ENCODE peak calls at places on chromosome 10, in nine cellular contexts. E is sigmoid colon; I is CD8-positive, alpha-beta memory T cell; C is uterus; L is CD8-positive, alpha-beta T cell; N is IMR-90; B is PC-9; W is hepatocyte; H is neuronal stem cell. S is an unnamed sample. For H3K9me3, the result is how much of the 10 kb centered on the place peaks cover.

GRCh38 chr10:131677671-131678070 is 223.1 kb upstream of the PPP2R2D start:
- DNase-seq in E (no peak), I (no peak), C (no peak), L (no peak), N (no peak), B (no peak), W (peak), H (no peak), S (no peak)

GRCh38 chr10:89207181-89207800 is at the start of gene CH25H:
- DNase-seq in E (peak), I (peak), C (peak), L (peak), N (peak), B (no peak), W (peak), H (peak), S (peak)

GRCh38 chr10:3043512-3044368 is 23.6 kb upstream of the PFKP start:
- DNase-seq in E (peak), I (peak), C (peak), L (peak), N (peak), B (peak), W (peak), H (peak), S (peak)

GRCh38 chr10:127194598-127194997 is 1.8 kb downstream of the INSYN2A start:
- DNase-seq in E (no peak), I (no peak), C (no peak), L (no peak), N (no peak), B (no peak), W (no peak), H (no peak), S (no peak)

GRCh38 chr10:4688168-4688567 is 137.8 kb upstream of the AKR1E2 start:
- DNase-seq in E (no peak), I (no peak), C (no peak), L (no peak), N (no peak), B (no peak), W (no peak), H (no peak), S (no peak)

GRCh38 chr10:5497289-5497688 is 2.1 kb downstream of the CALML5 start:
- DNase-seq in E (no peak), I (no peak), C (no peak), L (no peak), N (no peak), B (no peak), W (no peak), H (no peak), S (no peak)

GRCh38 chr10:123204127-123204461 is 49.9 kb downstream of the BUB3 start:
- DNase-seq in E (no peak), I (no peak), C (no peak), L (no peak), N (no peak), B (no peak), W (no peak), H (no peak), S (no peak)

GRCh38 chr10:106559442-106559841 is 605.1 kb downstream of the SORCS1 start:
- DNase-seq in E (no peak), I (no peak), C (no peak), L (no peak), N (peak), B (no peak), W (no peak), H (no peak), S (no peak)

GRCh38 chr10:26445411-26446031 is 7.4 kb downstream of the APBB1IP start:
- DNase-seq in E (no peak), I (no peak), C (no peak), L (no peak), N (no peak), B (no peak), W (no peak), H (no peak), S (no peak)

GRCh38 chr10:117226813-117227451 is 14.0 kb upstream of the SLC18A2 start:
- DNase-seq in E (no peak), I (no peak), C (no peak), L (no peak), N (no peak), B (no peak), W (peak), H (no peak), S (no peak)

GRCh38 chr10:46307281-46308112 is 20.7 kb downstream of the ANTXRL start:
- DNase-seq in E (peak), I (no peak), C (no peak), L (no peak), N (no peak), B (no peak), W (no peak), H (no peak), S (no peak)

GRCh38 chr10:76583711-76584161 is 1053.9 kb downstream of the KCNMA1 start:
- DNase-seq in E (no peak), I (no peak), C (no peak), L (no peak), N (peak), B (peak), W (peak), H (no peak), S (no peak)

GRCh38 chr10:104234934-104235333 is 2.8 kb upstream of the CFAP43 start:
- DNase-seq in E (no peak), I (no peak), C (no peak), L (no peak), N (no peak), B (no peak), W (no peak), H (no peak), S (no peak)

GRCh38 chr10:57891201-57892006 is 376.3 kb downstream of the IPMK start:
- DNase-seq in E (no peak), I (no peak), C (no peak), L (no peak), N (no peak), B (no peak), W (peak), H (no peak), S (no peak)

GRCh38 chr10:118911361-118911760 is 118.2 kb upstream of the NANOS1 start:
- DNase-seq in E (no peak), I (no peak), C (no peak), L (no peak), N (peak), B (peak), W (no peak), H (no peak), S (no peak)

GRCh38 chr10:57699944-57700343 is 567.8 kb downstream of the IPMK start:
- DNase-seq in E (no peak), I (no peak), C (no peak), L (no peak), N (peak), B (no peak), W (no peak), H (no peak), S (no peak)

GRCh38 chr10:23717913-23718312 is 279.0 kb downstream of the OTUD1 start:
- DNase-seq in E (no peak), I (no peak), C (no peak), L (no peak), N (no peak), B (no peak), W (no peak), H (no peak), S (no peak)

GRCh38 chr10:131095109-131095580 is 216.4 kb downstream of the TCERG1L start:
- DNase-seq in E (no peak), I (no peak), C (no peak), L (no peak), N (no peak), B (no peak), W (no peak), H (no peak), S (no peak)

GRCh38 chr10:33553951-33554571 is 219.6 kb upstream of the NRP1 start:
- DNase-seq in E (no peak), I (no peak), C (no peak), L (no peak), N (no peak), B (no peak), W (no peak), H (no peak), S (no peak)

GRCh38 chr10:100655760-100656421 is 89.5 kb upstream of the PAX2 start:
- DNase-seq in E (no peak), I (no peak), C (no peak), L (no peak), N (no peak), B (no peak), W (no peak), H (no peak), S (no peak)

GRCh38 chr10:13091816-13092215 is 8.1 kb upstream of the OPTN start:
- DNase-seq in E (no peak), I (no peak), C (no peak), L (no peak), N (no peak), B (no peak), W (no peak), H (no peak), S (no peak)

GRCh38 chr10:101141622-101142532 is 10.8 kb downstream of the TLX1 start:
- DNase-seq in E (peak), I (peak), C (peak), L (peak), N (peak), B (peak), W (peak), H (peak), S (peak)

DNA sequence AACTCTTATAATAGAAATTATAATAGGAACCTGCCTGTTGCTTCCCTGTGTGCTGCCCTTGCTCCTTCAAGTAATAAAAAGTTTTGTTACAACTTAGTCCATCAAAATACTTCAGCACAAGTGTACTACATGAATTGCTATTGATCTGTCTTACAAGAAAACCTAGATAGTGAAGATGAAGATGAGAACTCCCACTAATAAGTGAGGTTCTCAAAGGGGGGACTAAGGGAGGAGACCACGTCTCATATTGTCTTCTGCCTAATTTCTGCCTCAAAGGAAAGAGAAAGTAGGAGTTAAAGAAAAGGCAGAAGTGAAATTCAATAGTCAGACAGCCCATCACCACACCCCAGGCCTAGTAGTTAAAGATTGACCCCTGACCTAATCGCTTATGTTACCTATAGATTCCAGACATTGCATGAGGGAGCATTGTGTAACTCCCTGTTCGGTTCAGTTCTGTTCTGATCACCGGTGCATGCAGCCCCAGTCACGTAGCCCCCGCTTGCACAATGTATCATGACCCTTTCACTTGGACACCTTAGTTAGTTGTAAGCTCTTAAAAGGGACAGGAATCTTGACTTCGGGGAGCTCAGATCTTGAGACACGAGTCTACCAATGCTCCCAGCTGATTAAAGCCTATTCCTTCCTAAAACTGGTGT is 18.2 kb upstream of the CHST3 start:
- DNase-seq in E (no peak), I (no peak), C (no peak), L (no peak), N (no peak), B (no peak), W (no peak), H (no peak), S (no peak)
- H3K9me3 ChIP-seq in E (under half), I (under half), C (under half), L (under half), N (half or more), B (under half), W (under half), H (under half), S (under half)

GRCh38 chr10:77603529-77603927 is 34.1 kb downstream of the KCNMA1 start:
- DNase-seq in E (peak), I (no peak), C (no peak), L (no peak), N (peak), B (no peak), W (no peak), H (no peak), S (no peak)
- H3K27ac ChIP-seq in E (peak), I (no peak), C (no peak), L (no peak), N (no peak), B (no peak), W (no peak), H (no peak), S (no peak)

GRCh38 chr10:113284635-113285034 is 268.2 kb upstream of the HABP2 start:
- DNase-seq in E (no peak), I (no peak), C (no peak), L (no peak), N (no peak), B (no peak), W (no peak), H (no peak), S (no peak)
- H3K4me3 ChIP-seq in E (no peak), I (no peak), C (no peak), L (no peak), N (no peak), B (no peak), W (no peak), H (no peak), S (no peak)

GRCh38 chr10:32041290-32042028 is 14.8 kb downstream of the KIF5B start:
- DNase-seq in E (no peak), I (no peak), C (no peak), L (no peak), N (no peak), B (no peak), W (no peak), H (no peak), S (no peak)

GRCh38 chr10:32039745-32040144 is 16.5 kb downstream of the KIF5B start:
- DNase-seq in E (no peak), I (no peak), C (no peak), L (no peak), N (no peak), B (no peak), W (no peak), H (no peak), S (no peak)

GRCh38 chr10:32035038-32035437 is 21.2 kb downstream of the KIF5B start:
- DNase-seq in E (no peak), I (no peak), C (no peak), L (no peak), N (no peak), B (no peak), W (no peak), H (no peak), S (no peak)

GRCh38 chr10:32036922-32037321 is 19.3 kb downstream of the KIF5B start:
- DNase-seq in E (no peak), I (no peak), C (no peak), L (no peak), N (no peak), B (no peak), W (no peak), H (no peak), S (no peak)

DNA sequence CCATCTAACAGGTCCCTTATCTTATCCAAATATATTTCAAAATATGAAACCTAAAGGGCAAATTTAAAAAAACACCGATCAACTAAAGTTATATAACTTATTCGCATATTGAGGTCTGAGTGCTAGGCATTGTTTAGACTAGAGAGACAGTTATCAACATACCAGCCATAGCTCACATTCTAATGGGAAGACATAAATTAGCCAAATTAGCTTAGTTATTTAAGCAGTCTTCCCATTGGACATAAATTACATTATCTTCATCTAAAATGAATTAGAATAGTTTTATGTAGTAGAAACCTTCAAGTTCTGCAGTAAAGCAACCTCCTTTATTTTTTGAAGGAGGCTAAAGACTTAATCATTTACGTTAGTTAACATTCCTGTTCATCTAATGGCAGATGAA is 17.4 kb downstream of the KIF5B start:
- DNase-seq in E (no peak), I (no peak), C (no peak), L (no peak), N (peak), B (no peak), W (no peak), H (no peak), S (no peak)
- H3K9me3 ChIP-seq in E (under half), I (under half), C (under half), L (under half), N (under half), B (under half), W (under half), H (under half), S (under half)

GRCh38 chr10:73862011-73862410 is 12.3 kb downstream of the CAMK2G start:
- DNase-seq in E (peak), I (no peak), C (no peak), L (no peak), N (no peak), B (no peak), W (no peak), H (no peak), S (no peak)

GRCh38 chr10:73859441-73860049 is 14.8 kb downstream of the CAMK2G start:
- DNase-seq in E (peak), I (peak), C (no peak), L (peak), N (no peak), B (no peak), W (no peak), H (no peak), S (no peak)

GRCh38 chr10:73858750-73859439 is 15.5 kb downstream of the CAMK2G start:
- DNase-seq in E (peak), I (no peak), C (no peak), L (no peak), N (no peak), B (no peak), W (no peak), H (no peak), S (no peak)

GRCh38 chr10:73858013-73858708 is 16.2 kb downstream of the CAMK2G start:
- DNase-seq in E (peak), I (no peak), C (no peak), L (no peak), N (no peak), B (no peak), W (no peak), H (no peak), S (no peak)

DNA sequence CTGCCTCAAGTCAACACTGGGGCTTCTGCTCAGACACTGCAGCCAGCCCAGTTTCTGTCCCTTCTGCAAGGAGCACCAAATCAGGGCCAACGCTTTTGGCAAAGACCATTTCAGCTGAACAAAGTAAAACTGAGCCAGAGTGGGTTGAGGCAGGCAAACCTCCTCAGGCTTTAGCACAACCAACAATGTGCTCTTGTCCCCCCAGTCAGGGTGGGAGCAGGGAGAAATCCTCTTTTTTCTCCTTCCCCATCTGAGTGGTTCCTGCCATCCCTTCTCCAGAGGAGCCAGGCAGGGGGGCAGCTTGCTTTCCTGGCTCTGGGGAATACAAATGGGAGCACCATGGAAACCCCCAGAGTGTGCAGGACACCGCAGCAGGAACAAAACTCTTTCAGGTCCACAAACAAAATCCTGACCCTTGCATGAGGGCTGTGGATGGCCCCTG is 14.3 kb downstream of the CAMK2G start:
- DNase-seq in E (no peak), I (no peak), C (no peak), L (no peak), N (no peak), B (no peak), W (no peak), H (no peak), S (no peak)
- H3K27ac ChIP-seq in E (peak), I (no peak), C (peak), L (no peak), N (no peak), B (no peak), W (no peak), H (no peak), S (no peak)

GRCh38 chr10:113552723-113553122 is at the start of gene HABP2:
- DNase-seq in E (no peak), I (no peak), C (no peak), L (no peak), N (no peak), B (no peak), W (peak), H (no peak), S (no peak)
- H3K4me3 ChIP-seq in E (no peak), I (no peak), C (no peak), L (no peak), N (no peak), B (no peak), W (peak), H (peak), S (no peak)

GRCh38 chr10:20877986-20878979 is 18.8 kb downstream of the NEBL start:
- DNase-seq in E (no peak), I (no peak), C (no peak), L (no peak), N (no peak), B (no peak), W (no peak), H (no peak), S (no peak)

GRCh38 chr10:20879136-20879535 is 18.0 kb downstream of the NEBL start:
- DNase-seq in E (no peak), I (no peak), C (no peak), L (no peak), N (no peak), B (no peak), W (no peak), H (no peak), S (no peak)

GRCh38 chr10:20883552-20883951 is 13.6 kb downstream of the NEBL start:
- DNase-seq in E (no peak), I (no peak), C (no peak), L (no peak), N (no peak), B (no peak), W (no peak), H (no peak), S (no peak)

GRCh38 chr10:20885678-20886077 is 11.4 kb downstream of the NEBL start:
- DNase-seq in E (no peak), I (no peak), C (no peak), L (no peak), N (no peak), B (peak), W (peak), H (no peak), S (no peak)

GRCh38 chr10:20882091-20882490 is 15.0 kb downstream of the NEBL start:
- DNase-seq in E (no peak), I (no peak), C (no peak), L (no peak), N (no peak), B (no peak), W (no peak), H (no peak), S (no peak)
- H3K9me3 ChIP-seq in E (under half), I (under half), C (under half), L (under half), N (under half), B (under half), W (under half), H (under half), S (under half)

DNA sequence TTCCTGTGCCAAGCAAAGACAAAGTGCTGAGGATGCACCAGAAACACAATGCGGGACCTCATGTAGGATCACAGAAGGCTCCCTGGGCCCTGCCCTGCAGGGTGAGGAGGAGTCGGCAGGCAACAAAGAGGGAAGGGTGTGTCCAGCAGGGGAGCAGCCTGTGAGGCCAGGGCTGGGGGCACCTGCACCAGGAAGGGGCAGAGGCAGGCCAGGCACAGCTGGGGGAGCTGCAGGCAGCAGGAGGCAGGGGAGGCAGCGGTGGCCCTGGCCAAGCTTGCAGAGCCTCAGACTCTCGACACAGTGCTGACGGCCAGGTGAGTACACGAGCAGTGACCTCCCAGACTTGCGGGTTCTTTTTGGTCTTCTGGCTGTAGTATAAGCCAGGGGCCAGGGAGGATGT is 123.3 kb downstream of the SLIT1 start:
- DNase-seq in E (no peak), I (no peak), C (no peak), L (no peak), N (no peak), B (no peak), W (no peak), H (no peak), S (no peak)
- H3K27ac ChIP-seq in E (no peak), I (no peak), C (no peak), L (no peak), N (no peak), B (no peak), W (no peak), H (no peak), S (no peak)

GRCh38 chr10:29730461-29730860 is 95.7 kb upstream of the SVIL start:
- DNase-seq in E (no peak), I (no peak), C (no peak), L (no peak), N (no peak), B (no peak), W (no peak), H (no peak), S (no peak)
- H3K4me3 ChIP-seq in E (peak), I (no peak), C (no peak), L (no peak), N (no peak), B (no peak), W (no peak), H (no peak), S (no peak)

S was measured in right cardiac atrium.